ENCODE peak calls at places on chromosome 18, in eight cellular contexts. C is stimulated activated CD4-positive, alpha-beta T cell treated with anti-CD3 and anti-CD28 coated beads, Interleukin-4, amount 100 ng/mL, for 4 hours; J is epithelial cell of prostate; S is NCI-H2171; L is ELR; W is HTR-8/SVneo; P is iPS-NIHi11; N is lung. D is an unnamed sample.

GRCh38 chr18:61831071-61831470 is 61.7 kb downstream of the RNF152 start:
- DNase-seq in S (no peak), L (peak; percentile 34), P (no peak), C (no peak), W (no peak), N (no peak), J (no peak), D (no peak)

GRCh38 chr18:78876868-78877267 is 102.8 kb upstream of the SALL3 start:
- DNase-seq in C (no peak), W (no peak), J (no peak), P (no peak), N (peak; percentile 14), S (no peak), L (no peak), D (peak; percentile 12)

GRCh38 chr18:56445422-56445821 is 193.0 kb downstream of the TXNL1 start:
- DNase-seq in L (no peak), N (no peak), J (no peak), C (no peak), P (no peak), W (no peak), S (no peak), D (no peak)

GRCh38 chr18:26617151-26617554 is 68.8 kb upstream of the KCTD1 start:
- DNase-seq in C (no peak), S (no peak), P (no peak), W (peak; percentile 74), L (peak; percentile 94), J (peak; percentile 88), N (no peak), D (peak; percentile 50)

GRCh38 chr18:21598726-21599584 is 1.5 kb downstream of the ESCO1 start:
- DNase-seq in J (no peak), W (no peak), C (no peak), L (no peak), S (no peak), P (no peak), N (no peak), D (peak; percentile 41)

GRCh38 chr18:49016648-49017539 is 66.1 kb upstream of the SMAD7 start:
- DNase-seq in J (peak; percentile 26), C (no peak), L (peak; percentile 92), P (peak; percentile 60), N (peak; percentile 51), S (no peak), W (peak; percentile 83), D (peak; percentile 97)

GRCh38 chr18:13216092-13216582 is 2.4 kb upstream of the LDLRAD4 start:
- DNase-seq in N (peak; percentile 57), S (peak; percentile 42), W (peak; percentile 59), C (peak; percentile 48), L (peak; percentile 55), P (peak; percentile 75), J (peak; percentile 14), D (peak; percentile 79)

GRCh38 chr18:34352385-34353163 is 127.9 kb upstream of the NOL4 start:
- DNase-seq in N (no peak), L (no peak), C (no peak), S (no peak), P (peak; percentile 10), W (no peak), J (no peak), D (peak; percentile 34)

GRCh38 chr18:45774065-45774521 is 50.1 kb downstream of the SLC14A1 start:
- DNase-seq in J (peak; percentile 86), P (no peak), S (no peak), L (peak; percentile 20), N (no peak), W (no peak), C (no peak), D (no peak)

GRCh38 chr18:13605477-13605876 is 120.9 kb downstream of the FAM210A start:
- DNase-seq in J (no peak), W (no peak), N (no peak), C (no peak), L (no peak), P (no peak), S (no peak), D (no peak)

GRCh38 chr18:46536215-46536874 is 120.7 kb downstream of the LOXHD1 start:
- DNase-seq in J (peak; percentile 62), S (no peak), P (no peak), W (peak; percentile 21), L (peak; percentile 47), N (no peak), C (no peak), D (peak; percentile 70)

GRCh38 chr18:22165049-22165602 is 4.3 kb upstream of the GATA6 start:
- DNase-seq in L (no peak), N (no peak), J (no peak), W (no peak), C (no peak), P (peak; percentile 46), S (no peak), D (peak; percentile 70)

GRCh38 chr18:3664563-3665178 is 214.7 kb downstream of the TGIF1 start:
- DNase-seq in N (no peak), C (no peak), W (no peak), P (no peak), S (no peak), J (no peak), L (no peak), D (peak; percentile 77)

GRCh38 chr18:23388357-23388756 is 64.7 kb upstream of the RIOK3 start:
- DNase-seq in P (no peak), J (no peak), L (no peak), S (no peak), C (no peak), W (no peak), N (no peak), D (no peak)

GRCh38 chr18:23812566-23813440 is 123.5 kb downstream of the LAMA3 start:
- DNase-seq in L (peak; percentile 52), W (peak; percentile 10), C (no peak), S (peak; percentile 33), N (no peak), J (no peak), P (peak; percentile 23), D (peak; percentile 23)

GRCh38 chr18:47944972-47945843 is 14.7 kb upstream of the SMAD2 start:
- DNase-seq in S (no peak), J (peak; percentile 88), L (peak; percentile 94), C (no peak), P (no peak), W (peak; percentile 54), N (no peak), D (peak; percentile 87)

GRCh38 chr18:11906926-11907874 is 917 bp downstream of the MPPE1 start:
- DNase-seq in P (no peak), J (no peak), N (no peak), C (no peak), L (no peak), W (no peak), S (no peak), D (peak; percentile 31)

GRCh38 chr18:49237031-49237430 is 223.4 kb downstream of the DYM start:
- DNase-seq in W (no peak), S (no peak), L (no peak), N (no peak), P (no peak), J (no peak), C (no peak), D (no peak)

GRCh38 chr18:12851709-12852108 is 32.3 kb downstream of the PTPN2 start:
- DNase-seq in W (no peak), L (no peak), J (no peak), N (no peak), C (no peak), P (no peak), S (no peak), D (no peak)

GRCh38 chr18:35616664-35617423 is 35.3 kb downstream of the GALNT1 start:
- DNase-seq in N (peak; percentile 34), J (peak; percentile 84), C (peak; percentile 47), W (peak; percentile 11), L (peak; percentile 87), S (no peak), P (peak; percentile 24), D (peak; percentile 75)